ENCODE peak calls at places on chromosome 10, in four cellular contexts. U is fibroblast of pulmonary artery; F is T-cell; T is activated naive CD8-positive, alpha-beta T cell treated with anti-CD3 and anti-CD28 coated beads, Interleukin-2, amount 50 U/mL, for 24 hours. W is an unnamed sample.

GRCh38 chr10:132452216-132452650 is 55.2 kb downstream of the PWWP2B start:
- DNase-seq in U (no peak), T (peak), F (no peak), W (no peak)

GRCh38 chr10:3873728-3874461 is 88.9 kb upstream of the KLF6 start:
- DNase-seq in T (no peak), F (no peak), U (peak), W (no peak)

GRCh38 chr10:618229-618989 is 71.1 kb downstream of the DIP2C start:
- DNase-seq in U (no peak), T (no peak), F (no peak), W (no peak)

GRCh38 chr10:22481687-22482539 is 136.6 kb downstream of the SPAG6 start:
- DNase-seq in T (no peak), U (peak), F (no peak), W (no peak)

GRCh38 chr10:100477970-100478369 is 15.2 kb downstream of the WNT8B start:
- DNase-seq in U (no peak), T (no peak), F (no peak), W (no peak)

GRCh38 chr10:88315746-88316145 is 267.4 kb downstream of the RNLS start:
- DNase-seq in U (no peak), F (no peak), T (no peak), W (no peak)

GRCh38 chr10:132960651-132961419 is 18.5 kb upstream of the CFAP46 start:
- DNase-seq in T (no peak), U (no peak), F (no peak), W (peak)

GRCh38 chr10:103896225-103896624 is 21.8 kb downstream of the STN1 start:
- DNase-seq in F (no peak), T (no peak), U (peak), W (no peak)

GRCh38 chr10:91910467-91910866 is 1.2 kb upstream of the FGFBP3 start:
- DNase-seq in T (no peak), F (no peak), U (no peak), W (no peak)

GRCh38 chr10:71266918-71267442 is 52.1 kb upstream of the SLC29A3 start:
- DNase-seq in U (no peak), F (no peak), T (no peak), W (no peak)

GRCh38 chr10:99689461-99689860 is 30.2 kb downstream of the ENTPD7 start:
- DNase-seq in U (no peak), F (no peak), T (no peak), W (no peak)

GRCh38 chr10:108187396-108188012 is 1023.0 kb upstream of the SORCS1 start:
- DNase-seq in F (no peak), T (no peak), U (no peak), W (no peak)

GRCh38 chr10:72024596-72024995 is 60.4 kb downstream of the CHST3 start:
- DNase-seq in U (no peak), T (no peak), F (no peak), W (no peak)

GRCh38 chr10:82378146-82378545 is 503.2 kb downstream of the NRG3 start:
- DNase-seq in F (no peak), U (peak), T (no peak), W (no peak)

GRCh38 chr10:49509904-49510303 is 29.0 kb downstream of the ERCC6 start:
- DNase-seq in F (no peak), T (no peak), U (no peak), W (no peak)

GRCh38 chr10:119343001-119343601 is 135.7 kb downstream of the GRK5 start:
- DNase-seq in F (no peak), T (no peak), U (no peak), W (no peak)

GRCh38 chr10:73773152-73773879 is 8.5 kb upstream of the CHCHD1 start:
- DNase-seq in F (no peak), T (peak), U (no peak), W (no peak)

GRCh38 chr10:116538461-116538860 is 7.3 kb upstream of the PNLIP start:
- DNase-seq in U (no peak), F (no peak), T (no peak), W (no peak)

GRCh38 chr10:112475565-112476233 is 28.7 kb downstream of the VTI1A start:
- DNase-seq in T (no peak), F (no peak), U (peak), W (no peak)

GRCh38 chr10:29067161-29067560 is 221.7 kb upstream of the LYZL1 start:
- DNase-seq in F (no peak), U (peak), T (no peak), W (no peak)

GRCh38 chr10:35765039-35765662 is 123.1 kb upstream of the FZD8 start:
- DNase-seq in T (no peak), U (no peak), F (no peak), W (no peak)

GRCh38 chr10:48572414-48572813 is 32.5 kb downstream of the ARHGAP22 start:
- DNase-seq in T (no peak), F (no peak), U (peak), W (no peak)

GRCh38 chr10:6089334-6090219 is 743 bp downstream of the RBM17 start:
- DNase-seq in U (no peak), F (no peak), T (no peak), W (no peak)

GRCh38 chr10:88793747-88794299 is 8.7 kb upstream of the LIPM start:
- DNase-seq in U (peak), F (no peak), T (no peak), W (no peak)

GRCh38 chr10:131187886-131188285 is 123.6 kb downstream of the TCERG1L start:
- DNase-seq in T (no peak), F (no peak), U (no peak), W (peak)

GRCh38 chr10:36888925-36889573 is 236.3 kb upstream of the ANKRD30A start:
- DNase-seq in U (peak), F (no peak), T (peak), W (no peak)

GRCh38 chr10:118913825-118914224 is 115.7 kb upstream of the NANOS1 start:
- DNase-seq in T (no peak), U (no peak), F (no peak), W (no peak)

GRCh38 chr10:49608925-49609282 is 1.2 kb upstream of the SLC18A3 start:
- DNase-seq in T (no peak), F (no peak), U (no peak), W (no peak)

GRCh38 chr10:111297351-111297848 is 220.6 kb downstream of the ADRA2A start:
- DNase-seq in T (no peak), F (no peak), U (no peak), W (no peak)

GRCh38 chr10:96719850-96720421 is 378 bp downstream of the PIK3AP1 start:
- DNase-seq in T (peak), U (no peak), F (peak), W (peak)

GRCh38 chr10:119006451-119007210 is 22.9 kb upstream of the NANOS1 start:
- DNase-seq in F (no peak), T (no peak), U (peak), W (no peak)

GRCh38 chr10:88028654-88029053 is 165.2 kb downstream of the PTEN start:
- DNase-seq in T (no peak), F (no peak), U (no peak), W (no peak)

GRCh38 chr10:86773486-86773885 is 17.1 kb downstream of the BMPR1A start:
- DNase-seq in T (no peak), U (no peak), F (no peak), W (no peak)

GRCh38 chr10:4227581-4227980 is 442.6 kb upstream of the KLF6 start:
- DNase-seq in F (no peak), U (no peak), T (no peak), W (no peak)

GRCh38 chr10:110794808-110795207 is 76.9 kb upstream of the PDCD4 start:
- DNase-seq in F (no peak), T (no peak), U (no peak), W (no peak)

GRCh38 chr10:4034907-4035581 is 250.0 kb upstream of the KLF6 start:
- DNase-seq in F (no peak), U (peak), T (peak), W (no peak)

GRCh38 chr10:75875740-75876139 is 444.3 kb downstream of the LRMDA start:
- DNase-seq in F (no peak), U (no peak), T (no peak), W (no peak)

GRCh38 chr10:90193240-90193985 is 492.0 kb downstream of the KIF20B start:
- DNase-seq in U (peak), T (no peak), F (no peak), W (no peak)

GRCh38 chr10:16996530-16996964 is 133.1 kb downstream of the CUBN start:
- DNase-seq in F (no peak), T (no peak), U (peak), W (no peak)

GRCh38 chr10:29039659-29040309 is 249.1 kb upstream of the LYZL1 start:
- DNase-seq in U (peak), F (no peak), T (no peak), W (no peak)

W was measured in ascending aorta.